ENCODE peak calls at places on chromosomes 11 and 22, in ten cellular contexts. G is uterus, I is HCT116, U is tibial nerve, F is ovary, Z is body of pancreas, K is transverse colon, W is heart left ventricle, V is A549, H is Peyer's patch. E is an unnamed sample.

GRCh38 chr22:29587938-29588699 is 7.2 kb upstream of the NIPSNAP1 start:
- DNase-seq in G (no peak), I (no peak), U (no peak), F (no peak), Z (no peak), K (no peak), W (no peak), V (peak), H (no peak), E (no peak)

GRCh38 chr11:92607969-92608711 is 361.3 kb upstream of the MTNR1B start:
- DNase-seq in G (no peak), I (no peak), U (no peak), F (no peak), Z (no peak), K (no peak), W (no peak), V (no peak), H (no peak), E (no peak)

GRCh38 chr22:23166038-23166831 is 14.1 kb upstream of the BCR start:
- DNase-seq in G (no peak), I (no peak), U (no peak), F (no peak), Z (no peak), K (no peak), W (no peak), V (no peak), H (no peak), E (no peak)

GRCh38 chr11:134802598-134802997 is 390.6 kb upstream of the B3GAT1 start:
- DNase-seq in G (no peak), I (no peak), U (no peak), F (no peak), Z (no peak), K (no peak), W (no peak), V (no peak), H (no peak), E (no peak)

GRCh38 chr11:33891714-33892327 is at the start of gene LMO2:
- DNase-seq in G (no peak), I (no peak), U (no peak), F (no peak), Z (no peak), K (no peak), W (no peak), V (no peak), H (no peak), E (no peak)

GRCh38 chr22:28442951-28443876 is 236.4 kb downstream of the TTC28 start:
- DNase-seq in G (peak), I (no peak), U (peak), F (peak), Z (peak), K (peak), W (peak), V (no peak), H (peak), E (no peak)

GRCh38 chr11:64869571-64870175 is 8.7 kb downstream of the EHD1 start:
- DNase-seq in G (no peak), I (no peak), U (no peak), F (no peak), Z (no peak), K (no peak), W (no peak), V (no peak), H (no peak), E (no peak)

GRCh38 chr22:44616882-44617655 is 84.9 kb upstream of the PRR5 start:
- DNase-seq in G (no peak), I (no peak), U (no peak), F (no peak), Z (no peak), K (no peak), W (peak), V (no peak), H (no peak), E (no peak)

GRCh38 chr11:56122073-56122472 is at the start of gene OR8H3:
- DNase-seq in G (no peak), I (no peak), U (no peak), F (no peak), Z (no peak), K (no peak), W (no peak), V (no peak), H (no peak), E (no peak)

GRCh38 chr22:32632650-32633049 is 158.0 kb downstream of the FBXO7 start:
- DNase-seq in G (no peak), I (no peak), U (no peak), F (no peak), Z (no peak), K (no peak), W (no peak), V (no peak), H (no peak), E (no peak)

GRCh38 chr11:97514446-97514845 is 1124.6 kb downstream of the JRKL start:
- DNase-seq in G (no peak), I (no peak), U (no peak), F (no peak), Z (no peak), K (no peak), W (no peak), V (no peak), H (no peak), E (no peak)

GRCh38 chr11:16902979-16903378 is 111.2 kb downstream of the PLEKHA7 start:
- DNase-seq in G (no peak), I (no peak), U (no peak), F (no peak), Z (no peak), K (no peak), W (no peak), V (no peak), H (no peak), E (no peak)

GRCh38 chr22:30825711-30826505 is 131.2 kb downstream of the OSBP2 start:
- DNase-seq in G (no peak), I (no peak), U (no peak), F (no peak), Z (no peak), K (no peak), W (no peak), V (no peak), H (no peak), E (peak)

GRCh38 chr11:11444027-11444799 is 91.2 kb upstream of the CSNK2A3 start:
- DNase-seq in G (no peak), I (no peak), U (no peak), F (no peak), Z (peak), K (no peak), W (no peak), V (no peak), H (no peak), E (no peak)

GRCh38 chr11:63239254-63239653 is 4.1 kb downstream of the SLC22A25 start:
- DNase-seq in G (no peak), I (no peak), U (no peak), F (no peak), Z (no peak), K (no peak), W (no peak), V (no peak), H (no peak), E (no peak)

GRCh38 chr11:126194121-126194543 is 17.3 kb downstream of the RPUSD4 start:
- DNase-seq in G (peak), I (no peak), U (peak), F (peak), Z (peak), K (peak), W (no peak), V (peak), H (no peak), E (no peak)

GRCh38 chr11:65560555-65561418 is 2.6 kb upstream of the LTBP3 start:
- DNase-seq in G (peak), I (no peak), U (peak), F (peak), Z (peak), K (peak), W (peak), V (peak), H (no peak), E (no peak)

GRCh38 chr11:12171921-12172320 is 61.5 kb downstream of the MICAL2 start:
- DNase-seq in G (no peak), I (no peak), U (no peak), F (no peak), Z (no peak), K (no peak), W (no peak), V (no peak), H (no peak), E (no peak)

GRCh38 chr22:28410050-28410816 is 269.4 kb downstream of the TTC28 start:
- DNase-seq in G (no peak), I (no peak), U (no peak), F (no peak), Z (no peak), K (no peak), W (no peak), V (no peak), H (no peak), E (no peak)

GRCh38 chr11:103870821-103871309 is 165.6 kb upstream of the DDI1 start:
- DNase-seq in G (peak), I (no peak), U (peak), F (no peak), Z (peak), K (no peak), W (peak), V (no peak), H (no peak), E (peak)

GRCh38 chr11:126140932-126141291 is 70.5 kb downstream of the RPUSD4 start:
- DNase-seq in G (peak), I (no peak), U (peak), F (peak), Z (peak), K (peak), W (peak), V (no peak), H (no peak), E (no peak)

GRCh38 chr11:128342511-128343133 is 244.7 kb downstream of the ETS1 start:
- DNase-seq in G (peak), I (no peak), U (no peak), F (no peak), Z (peak), K (peak), W (peak), V (peak), H (no peak), E (no peak)

GRCh38 chr22:19119949-19120348 is 2.3 kb downstream of the DGCR2 start:
- DNase-seq in G (no peak), I (no peak), U (no peak), F (no peak), Z (no peak), K (no peak), W (no peak), V (no peak), H (no peak), E (no peak)

GRCh38 chr11:93221539-93221938 is 23.7 kb upstream of the SLC36A4 start:
- DNase-seq in G (no peak), I (no peak), U (no peak), F (no peak), Z (no peak), K (peak), W (no peak), V (no peak), H (peak), E (no peak)

GRCh38 chr22:23530766-23531282 is 49.3 kb downstream of the IGLL1 start:
- DNase-seq in G (no peak), I (no peak), U (no peak), F (peak), Z (no peak), K (no peak), W (no peak), V (no peak), H (no peak), E (peak)

GRCh38 chr11:123166095-123166559 is 28.9 kb downstream of the CLMP start:
- DNase-seq in G (peak), I (no peak), U (peak), F (peak), Z (peak), K (peak), W (no peak), V (peak), H (peak), E (no peak)

GRCh38 chr22:25700996-25701815 is 40.8 kb upstream of the MYO18B start:
- DNase-seq in G (no peak), I (no peak), U (peak), F (no peak), Z (no peak), K (no peak), W (peak), V (no peak), H (no peak), E (no peak)

GRCh38 chr22:49480340-49480739 is 347.3 kb downstream of the BRD1 start:
- DNase-seq in G (no peak), I (no peak), U (no peak), F (no peak), Z (no peak), K (no peak), W (no peak), V (no peak), H (no peak), E (no peak)

GRCh38 chr22:37401401-37401859 is 25.8 kb downstream of the ELFN2 start:
- DNase-seq in G (no peak), I (no peak), U (peak), F (no peak), Z (peak), K (no peak), W (peak), V (no peak), H (no peak), E (no peak)

GRCh38 chr11:17019231-17019630 is 5.0 kb upstream of the PLEKHA7 start:
- DNase-seq in G (no peak), I (no peak), U (no peak), F (no peak), Z (no peak), K (no peak), W (no peak), V (no peak), H (no peak), E (no peak)

GRCh38 chr11:35394941-35395340 is 24.4 kb downstream of the SLC1A2 start:
- DNase-seq in G (no peak), I (no peak), U (no peak), F (no peak), Z (no peak), K (no peak), W (no peak), V (no peak), H (no peak), E (no peak)

GRCh38 chr11:77611921-77612320 is 22.2 kb downstream of the AQP11 start:
- DNase-seq in G (no peak), I (no peak), U (no peak), F (no peak), Z (no peak), K (no peak), W (no peak), V (no peak), H (no peak), E (no peak)

GRCh38 chr11:76077575-76078150 is 128.6 kb downstream of the WNT11 start:
- DNase-seq in G (no peak), I (no peak), U (no peak), F (no peak), Z (no peak), K (no peak), W (no peak), V (no peak), H (no peak), E (no peak)

GRCh38 chr11:71252434-71252781 is at the start of gene SHANK2:
- DNase-seq in G (no peak), I (no peak), U (no peak), F (no peak), Z (peak), K (peak), W (no peak), V (no peak), H (peak), E (no peak)

GRCh38 chr11:316031-316701 is 2.3 kb downstream of the IFITM1 start:
- DNase-seq in G (no peak), I (no peak), U (no peak), F (peak), Z (no peak), K (no peak), W (peak), V (no peak), H (peak), E (peak)
- TF ChIP-seq POLR2A in G (no peak), I (no peak), U (no peak), F (no peak), Z (no peak), K (peak), W (no peak), V (no peak), H (no peak), E (no peak)

DNA sequence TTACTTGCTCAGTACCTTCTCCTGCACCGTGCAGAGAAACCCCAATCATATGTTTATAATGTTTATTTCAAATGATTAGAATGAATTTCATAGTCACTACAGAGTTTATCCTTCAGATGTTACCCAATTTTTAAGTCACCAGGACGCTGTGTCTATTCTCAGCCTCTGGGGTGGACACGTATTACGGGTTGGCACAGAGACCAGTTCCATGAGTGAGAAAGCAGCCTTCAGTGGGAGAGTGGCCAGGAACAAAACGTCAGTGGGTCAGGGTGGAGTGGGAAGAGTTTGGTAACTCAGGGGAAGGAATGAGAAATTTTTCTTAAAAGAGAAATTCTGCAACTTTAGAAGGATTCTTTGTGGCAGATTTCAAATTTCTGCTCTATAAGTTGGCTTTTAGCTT is 77.1 kb upstream of the MTMR2 start:
- DNase-seq in G (peak), I (no peak), U (peak), F (peak), Z (peak), K (peak), W (peak), V (no peak), H (no peak), E (peak)
- H3K27ac ChIP-seq in G (peak), I (no peak), U (peak), F (peak), Z (no peak), K (peak), W (peak), V (no peak), H (peak), E (peak)

DNA sequence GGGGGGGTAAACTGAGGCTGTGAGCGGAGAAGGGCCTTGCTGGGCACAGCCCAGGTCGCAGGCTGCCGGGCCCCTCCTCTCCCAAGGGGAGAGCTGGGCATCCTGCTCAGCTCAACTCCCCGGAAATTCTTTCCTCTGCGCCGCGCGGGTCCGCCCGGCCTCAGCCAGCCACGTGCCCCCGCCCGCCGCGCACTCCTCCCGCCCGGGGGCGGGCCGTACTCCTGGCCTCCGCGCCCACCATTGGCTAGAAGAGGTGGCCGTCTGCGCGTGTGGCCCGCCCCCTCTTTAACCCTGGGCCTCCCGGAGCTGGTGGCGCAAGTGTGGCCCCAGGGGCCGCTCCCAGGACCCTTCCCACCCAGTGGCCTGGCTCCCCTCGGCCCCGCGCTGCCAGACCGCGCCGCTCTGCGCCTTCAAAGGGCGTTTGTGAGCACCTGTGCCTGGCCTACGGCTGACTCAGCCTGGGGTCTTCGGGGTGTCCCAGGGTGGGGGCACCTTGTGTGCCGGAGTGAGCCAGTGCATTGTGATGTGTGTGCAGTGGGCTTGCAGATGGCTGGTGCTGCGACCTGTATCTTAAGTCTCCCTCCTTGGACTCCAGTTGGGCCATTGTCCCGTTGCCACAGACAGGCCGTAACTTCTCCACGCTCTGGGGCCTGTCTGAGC is 2.0 kb downstream of the MRGPRF start:
- DNase-seq in G (peak), I (peak), U (peak), F (peak), Z (peak), K (peak), W (peak), V (peak), H (peak), E (peak)
- TF ChIP-seq POLR2A in G (peak), I (peak), U (peak), F (no peak), Z (peak), K (peak), W (no peak), V (no peak), H (no peak), E (no peak)

DNA sequence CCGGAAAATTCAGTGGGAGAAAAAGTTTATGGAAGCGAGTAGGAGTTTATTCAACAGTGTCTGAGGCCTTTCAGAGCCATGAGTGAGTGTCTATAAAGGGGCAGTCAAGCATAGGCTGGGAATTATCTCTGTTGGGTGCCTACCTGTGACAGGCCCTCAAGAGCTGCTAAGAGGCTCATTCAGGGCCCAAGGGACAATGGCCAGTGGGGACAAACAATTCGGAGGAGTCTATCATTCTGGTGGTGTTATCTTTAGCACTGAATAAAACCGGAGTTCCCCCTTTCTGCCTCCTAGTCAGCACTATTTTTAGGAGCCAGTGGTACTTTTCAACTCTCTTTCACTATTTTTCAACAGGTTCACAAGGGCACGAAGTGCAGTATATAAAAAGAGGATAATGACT is 89.5 kb upstream of the HTATIP2 start:
- DNase-seq in G (no peak), I (no peak), U (no peak), F (no peak), Z (no peak), K (no peak), W (no peak), V (no peak), H (no peak), E (no peak)
- H3K27ac ChIP-seq in G (no peak), I (no peak), U (no peak), F (no peak), Z (no peak), K (no peak), W (no peak), V (no peak), H (no peak), E (no peak)

DNA sequence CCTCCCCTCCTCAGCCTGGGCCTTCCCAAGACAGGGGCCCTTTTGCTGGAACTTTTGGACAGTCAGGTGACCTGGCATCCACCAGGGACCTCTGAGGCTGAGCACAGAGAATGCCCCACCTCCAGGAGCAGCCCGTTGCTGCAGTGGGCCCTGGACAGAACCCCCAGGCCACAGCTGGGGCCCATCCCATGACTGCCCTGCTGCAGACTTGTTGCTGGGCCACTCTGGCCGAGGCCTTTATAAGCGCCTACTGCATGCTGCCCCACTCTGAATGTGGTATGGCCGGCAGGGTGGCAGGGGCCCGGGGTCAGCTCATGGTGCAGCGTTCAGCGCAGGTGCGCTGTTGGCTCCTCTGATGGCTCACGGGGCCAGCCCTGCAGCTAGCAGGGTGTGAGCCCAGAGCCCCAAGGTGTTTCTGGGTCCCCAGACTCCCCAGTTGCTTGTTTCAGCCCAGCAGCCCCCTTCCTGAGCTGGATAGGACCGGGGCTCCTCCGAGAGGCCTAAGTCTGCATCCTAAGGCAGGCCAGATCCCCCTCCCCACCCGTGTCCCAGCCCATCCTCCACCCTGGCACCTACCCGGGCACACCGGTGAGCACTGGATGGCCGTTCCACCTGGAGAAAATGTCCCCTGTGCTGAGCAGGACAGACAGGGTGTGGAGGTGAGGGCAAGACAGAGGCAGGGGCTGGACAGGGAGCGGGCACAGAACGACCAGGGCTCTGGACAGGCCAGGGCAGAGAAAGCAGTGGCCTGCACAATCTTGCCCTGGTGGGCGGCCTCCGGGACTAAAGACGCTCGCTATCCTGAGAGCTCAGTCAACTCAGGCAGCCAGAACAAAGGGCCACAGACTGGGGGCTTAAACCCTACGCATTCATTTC is 28.1 kb upstream of the TH start:
- DNase-seq in G (no peak), I (no peak), U (no peak), F (no peak), Z (no peak), K (no peak), W (no peak), V (no peak), H (no peak), E (no peak)
- TF ChIP-seq POLR2A in G (no peak), I (no peak), U (no peak), F (no peak), Z (no peak), K (no peak), W (no peak), V (no peak), H (no peak), E (no peak)